ENCODE peak calls at places on chromosomes 1 and 21, in four cellular contexts. L is GM23248, U is mesendoderm, F is A549. X is an unnamed sample.

GRCh38 chr1:71593523-71593922 is 512.7 kb upstream of the ZRANB2 start:
- DNase-seq in U (peak; percentile 31), F (no peak), L (peak; percentile 9), X (no peak)

GRCh38 chr1:30886710-30887428 is 21.7 kb downstream of the SDC3 start:
- DNase-seq in F (no peak), L (no peak), U (no peak), X (no peak)

GRCh38 chr1:42936309-42937078 is 22.2 kb downstream of the SLC2A1 start:
- DNase-seq in F (no peak), U (no peak), L (peak; percentile 92), X (no peak)

GRCh38 chr1:39178541-39179431 is 25.7 kb upstream of the MACF1 start:
- DNase-seq in L (peak; percentile 66), U (peak; percentile 78), F (peak; percentile 39), X (no peak)

GRCh38 chr1:85320371-85321131 is 44.1 kb upstream of the BCL10 start:
- DNase-seq in L (peak; percentile 87), U (peak; percentile 58), F (no peak), X (no peak)

GRCh38 chr1:211653907-211654553 is 21.4 kb downstream of the NEK2 start:
- DNase-seq in F (no peak), L (peak; percentile 76), U (no peak), X (no peak)

GRCh38 chr21:44265734-44266270 is 4.1 kb upstream of the DNMT3L start:
- DNase-seq in F (no peak), U (no peak), L (no peak), X (no peak)

GRCh38 chr1:150236614-150236934 is 662 bp upstream of the ANP32E start:
- DNase-seq in U (no peak), L (no peak), F (peak; percentile 82), X (no peak)

GRCh38 chr1:52127181-52128175 is 14.4 kb upstream of the ZFYVE9 start:
- DNase-seq in U (peak; percentile 22), L (peak; percentile 71), F (peak; percentile 37), X (no peak)

GRCh38 chr1:64042331-64043100 is 160.9 kb upstream of the UBE2U start:
- DNase-seq in L (peak; percentile 91), F (no peak), U (no peak), X (no peak)

GRCh38 chr1:64060611-64061302 is 142.7 kb upstream of the UBE2U start:
- DNase-seq in U (peak; percentile 82), F (no peak), L (no peak), X (no peak)

GRCh38 chr1:27455166-27455811 is 34.7 kb downstream of the WASF2 start:
- DNase-seq in F (no peak), U (no peak), L (peak; percentile 14), X (no peak)

GRCh38 chr21:28719731-28720130 is 272.9 kb downstream of the LTN1 start:
- DNase-seq in L (peak; percentile 19), F (no peak), U (no peak), X (no peak)

GRCh38 chr21:41932191-41932575 is 21.6 kb downstream of the C2CD2 start:
- DNase-seq in L (peak; percentile 91), U (no peak), F (no peak), X (no peak)

GRCh38 chr1:83734411-83734810 is 264.5 kb downstream of the TTLL7 start:
- DNase-seq in L (no peak), U (no peak), F (no peak), X (no peak)

GRCh38 chr1:196466656-196467055 is 141.6 kb downstream of the KCNT2 start:
- DNase-seq in U (no peak), F (no peak), L (peak; percentile 85), X (no peak)

GRCh38 chr1:195495720-195496635 is 1112.3 kb downstream of the KCNT2 start:
- DNase-seq in F (no peak), U (peak; percentile 54), L (no peak), X (peak; percentile 62)

GRCh38 chr21:21114456-21114855 is 116.2 kb downstream of the NCAM2 start:
- DNase-seq in U (no peak), L (no peak), F (no peak), X (no peak)

GRCh38 chr1:18945401-18945849 is 11.1 kb downstream of the IFFO2 start:
- DNase-seq in L (no peak), F (no peak), U (peak; percentile 46), X (peak; percentile 64)

GRCh38 chr1:87398644-87399043 is 70.0 kb downstream of the LMO4 start:
- DNase-seq in F (no peak), U (no peak), L (peak; percentile 93), X (no peak)

GRCh38 chr1:214454619-214455396 is 96.6 kb downstream of the PTPN14 start:
- DNase-seq in U (peak; percentile 60), F (no peak), L (peak; percentile 65), X (no peak)
- H3K4me2 ChIP-seq in U (no peak overlapping the region), F (peak overlapping the region; percentile 53), L (peak overlapping the region; percentile 75), X (no peak overlapping the region)

GRCh38 chr1:7186382-7187120 is 401.3 kb downstream of the CAMTA1 start:
- DNase-seq in F (no peak), L (no peak), U (no peak), X (no peak)
- H3K4me2 ChIP-seq in F (no peak overlapping the region), L (no peak overlapping the region), U (no peak overlapping the region), X (no peak overlapping the region)

GRCh38 chr1:33471416-33471815 is 1.0 kb upstream of the ZSCAN20 start:
- DNase-seq in F (no peak), U (no peak), L (no peak), X (no peak)
- H3K4me2 ChIP-seq in F (peak overlapping the region; percentile 81), U (no peak overlapping the region), L (no peak overlapping the region), X (no peak overlapping the region)

DNA sequence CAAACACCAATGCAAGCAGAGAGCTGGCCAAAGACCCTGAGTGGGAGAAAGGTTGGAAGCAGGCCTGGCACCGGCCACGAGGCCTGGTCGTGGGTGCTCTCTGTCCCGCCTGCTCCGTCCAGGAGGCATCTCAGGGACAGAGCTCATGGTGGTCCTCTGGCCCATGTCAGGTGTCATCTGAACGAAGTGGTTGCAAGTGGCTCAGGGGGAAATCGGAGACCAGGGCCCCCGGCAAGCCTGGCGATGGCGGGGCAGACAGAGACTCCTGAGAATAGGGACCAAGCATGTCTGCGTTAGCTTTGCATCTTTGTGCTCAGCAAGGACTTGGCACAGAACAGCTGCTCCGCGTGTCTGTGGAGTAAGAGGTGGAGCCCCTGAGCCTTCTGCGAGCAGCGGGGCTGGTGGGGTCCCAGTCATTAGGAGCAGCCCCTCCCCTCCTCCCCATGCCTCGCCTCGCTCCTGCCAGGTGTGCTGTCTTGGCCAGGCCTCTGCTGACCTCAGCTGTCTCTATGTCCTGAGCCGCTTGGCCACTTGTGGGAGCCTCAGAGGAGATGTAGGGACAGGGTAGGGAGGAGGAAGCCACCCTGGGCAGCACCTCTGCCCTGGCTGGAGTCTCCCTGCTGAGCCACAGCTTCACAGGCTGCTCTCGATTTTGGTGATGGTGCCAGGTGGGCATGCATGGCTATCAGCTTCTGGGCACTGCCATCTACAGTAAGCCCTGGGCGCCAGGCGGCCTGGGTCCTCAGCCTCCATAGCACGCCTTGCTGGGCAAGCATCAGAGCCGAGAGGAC is 362.9 kb upstream of the VAMP3 start:
- DNase-seq in L (no peak), U (no peak), F (no peak), X (peak; percentile 17)
- H3K4me2 ChIP-seq in L (no peak overlapping the region), U (no peak overlapping the region), F (no peak overlapping the region), X (no peak overlapping the region)